ENCODE peak calls at places on chromosomes 4 and X, in four cellular contexts. B, N, O and Z are unnamed samples.

GRCh38 chr4:139077567-139078355 is 62.2 kb downstream of the NOCT start:
- DNase-seq in O (no peak), B (no peak), N (no peak), Z (no peak)

GRCh38 chr4:83629945-83630684 is 94.2 kb downstream of the GPAT3 start:
- DNase-seq in B (peak), O (no peak), N (peak), Z (peak)

GRCh38 chr4:106587558-106587957 is 219.0 kb upstream of the GIMD1 start:
- DNase-seq in O (no peak), B (peak), N (no peak), Z (peak)

GRCh38 chr4:10095296-10095991 is 21.2 kb downstream of the WDR1 start:
- DNase-seq in B (no peak), O (no peak), N (no peak), Z (peak)

GRCh38 chr4:98890698-98891097 is 38.2 kb downstream of the EIF4E start:
- DNase-seq in N (no peak), O (no peak), B (peak), Z (no peak)

GRCh38 chr4:74618659-74619058 is 173.7 kb downstream of the AREG start:
- DNase-seq in O (no peak), B (peak), N (no peak), Z (peak)

GRCh38 chr4:99669084-99669483 is 11.5 kb upstream of the C4orf54 start:
- DNase-seq in B (no peak), O (no peak), N (no peak), Z (no peak)

GRCh38 chr4:140330311-140330900 is 43.0 kb upstream of the SCOC start:
- DNase-seq in O (no peak), B (peak), N (no peak), Z (peak)

GRCh38 chr4:149292422-149293055 is 523.1 kb downstream of the IQCM start:
- DNase-seq in N (peak), B (no peak), O (no peak), Z (no peak)

GRCh38 chrX:39915596-39915995 is 182.2 kb downstream of the BCOR start:
- DNase-seq in O (no peak), N (no peak), B (no peak), Z (no peak)

GRCh38 chr4:36226430-36227227 is 17.7 kb downstream of the ARAP2 start:
- DNase-seq in B (no peak), N (no peak), O (no peak), Z (no peak)

GRCh38 chrX:23365541-23365940 is 30.9 kb downstream of the PTCHD1 start:
- DNase-seq in B (no peak), N (no peak), O (no peak), Z (no peak)

GRCh38 chr4:144787365-144788263 is 141.7 kb downstream of the HHIP start:
- DNase-seq in O (no peak), N (no peak), B (peak), Z (peak)

GRCh38 chr4:153161599-153161971 is 42.7 kb upstream of the TRIM2 start:
- DNase-seq in N (no peak), B (no peak), O (no peak), Z (no peak)

GRCh38 chrX:49977319-49978090 is 55.1 kb downstream of the CLCN5 start:
- DNase-seq in N (no peak), B (no peak), O (no peak), Z (no peak)

GRCh38 chr4:150150545-150151156 is 72.4 kb downstream of the DCLK2 start:
- DNase-seq in N (peak), O (no peak), B (no peak), Z (no peak)

GRCh38 chr4:73507541-73507940 is 26.0 kb downstream of the AFM start:
- DNase-seq in N (no peak), B (no peak), O (no peak), Z (no peak)

GRCh38 chrX:261167-261857 is 19.9 kb upstream of the PLCXD1 start:
- DNase-seq in B (peak), N (no peak), O (no peak), Z (peak)

GRCh38 chrX:21749924-21750323 is 8.0 kb downstream of the SMPX start:
- DNase-seq in N (no peak), O (no peak), B (no peak), Z (no peak)

GRCh38 chr4:153374471-153374870 is 30.0 kb downstream of the MND1 start:
- DNase-seq in B (no peak), N (no peak), O (no peak), Z (no peak)

GRCh38 chr4:101304916-101305315 is 42.4 kb downstream of the PPP3CA start:
- DNase-seq in B (peak), N (no peak), O (no peak), Z (peak)

GRCh38 chr4:30720656-30721352 is 635 bp downstream of the PCDH7 start:
- DNase-seq in B (no peak), O (peak), N (peak), Z (peak)

GRCh38 chr4:73661646-73662119 is 41.4 kb upstream of the RASSF6 start:
- DNase-seq in B (peak), N (no peak), O (no peak), Z (peak)

GRCh38 chr4:110663738-110664444 is 41.0 kb upstream of the PITX2 start:
- DNase-seq in O (no peak), B (no peak), N (no peak), Z (peak)

GRCh38 chr4:181679754-181680153 is 563.4 kb upstream of the TENM3 start:
- DNase-seq in B (no peak), O (no peak), N (no peak), Z (no peak)

GRCh38 chrX:116009871-116010710 is 160.5 kb upstream of the AGTR2 start:
- DNase-seq in O (no peak), N (peak), B (no peak), Z (no peak)

GRCh38 chrX:155048997-155049619 is 21.8 kb downstream of the CMC4 start:
- DNase-seq in N (peak), O (peak), B (peak), Z (peak)

GRCh38 chrX:27555514-27555913 is 34.6 kb upstream of the DCAF8L2 start:
- DNase-seq in N (no peak), B (peak), O (no peak), Z (peak)

GRCh38 chrX:139691843-139692505 is 16.0 kb downstream of the MCF2 start:
- DNase-seq in B (no peak), N (no peak), O (peak), Z (no peak)

GRCh38 chr4:122377352-122377751 is 1.5 kb upstream of the ADAD1 start:
- DNase-seq in O (no peak), N (no peak), B (no peak), Z (no peak)

GRCh38 chrX:154396948-154397887 is 959 bp upstream of the RPL10 start:
- DNase-seq in B (peak), O (peak), N (peak), Z (peak)

GRCh38 chrX:141989802-141990201 is 86.1 kb downstream of the MAGEC1 start:
- DNase-seq in O (no peak), N (no peak), B (no peak), Z (peak)

GRCh38 chrX:9942086-9942485 is 25.1 kb upstream of the CLDN34 start:
- DNase-seq in B (no peak), O (no peak), N (no peak), Z (no peak)

GRCh38 chr4:100843897-100844296 is 326.1 kb upstream of the EMCN start:
- DNase-seq in O (no peak), B (no peak), N (no peak), Z (no peak)

GRCh38 chr4:151940926-151941617 is 180.3 kb upstream of the GATB start:
- DNase-seq in B (peak), O (no peak), N (no peak), Z (no peak)

GRCh38 chrX:39157796-39158195 is 356.5 kb downstream of the MID1IP1 start:
- DNase-seq in O (no peak), B (no peak), N (no peak), Z (no peak)

GRCh38 chr4:53861856-53862610 is 202.4 kb downstream of the CHIC2 start:
- DNase-seq in N (peak), B (peak), O (no peak), Z (peak)

GRCh38 chr4:171517883-171518282 is 295.3 kb upstream of the GALNTL6 start:
- DNase-seq in B (no peak), O (no peak), N (no peak), Z (no peak)

GRCh38 chrX:15761564-15762191 is 23.6 kb downstream of the CA5B start:
- DNase-seq in N (no peak), B (no peak), O (no peak), Z (peak)

GRCh38 chr4:85658766-85659439 is 184.0 kb downstream of the ARHGAP24 start:
- DNase-seq in O (no peak), N (no peak), B (no peak), Z (no peak)

GRCh38 chr4:85657143-85657542 is 182.2 kb downstream of the ARHGAP24 start:
- DNase-seq in N (no peak), O (no peak), B (no peak), Z (no peak)

DNA sequence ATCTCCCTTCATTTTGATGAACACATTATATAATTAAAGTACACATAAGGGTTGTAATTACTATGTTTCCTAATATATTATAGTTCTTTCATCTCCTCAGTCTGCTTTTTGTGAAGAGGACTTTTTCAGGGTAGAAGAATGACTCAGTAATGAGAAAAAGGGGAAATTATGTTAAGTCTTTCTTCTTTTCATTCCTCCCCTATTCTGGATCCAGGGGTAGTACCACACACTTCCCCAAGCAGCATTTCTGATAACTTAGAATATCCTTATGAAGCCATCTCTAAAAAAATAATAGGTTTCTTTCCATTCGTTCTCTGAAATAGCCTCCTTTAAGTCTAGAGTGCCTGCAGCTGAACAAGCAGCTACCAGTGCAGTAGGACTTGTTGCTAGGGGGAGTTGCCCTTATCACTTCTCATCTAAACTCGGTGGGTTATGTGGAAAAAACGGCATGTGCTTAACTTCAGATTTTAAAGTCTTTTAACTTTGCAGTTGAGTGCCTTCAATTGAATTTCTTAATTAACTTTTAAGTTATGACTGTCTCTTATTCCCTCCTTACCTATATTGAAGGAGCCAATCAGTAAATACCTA is 184.8 kb downstream of the ARHGAP24 start:
- DNase-seq in N (no peak), B (no peak), O (no peak), Z (no peak)
- H3K27ac ChIP-seq in N (no peak), B (no peak), O (no peak), Z (no peak)

GRCh38 chr4:38663801-38664703 is at the start of gene KLF3:
- DNase-seq in B (peak), O (peak), N (peak), Z (peak)
- H3K27ac ChIP-seq in B (peak), O (peak), N (peak), Z (peak)

GRCh38 chr4:183738961-183739360 is 79.9 kb downstream of the TRAPPC11 start:
- DNase-seq in N (no peak), O (no peak), B (no peak), Z (no peak)
- H3K27ac ChIP-seq in N (no peak), O (no peak), B (peak), Z (peak)

DNA sequence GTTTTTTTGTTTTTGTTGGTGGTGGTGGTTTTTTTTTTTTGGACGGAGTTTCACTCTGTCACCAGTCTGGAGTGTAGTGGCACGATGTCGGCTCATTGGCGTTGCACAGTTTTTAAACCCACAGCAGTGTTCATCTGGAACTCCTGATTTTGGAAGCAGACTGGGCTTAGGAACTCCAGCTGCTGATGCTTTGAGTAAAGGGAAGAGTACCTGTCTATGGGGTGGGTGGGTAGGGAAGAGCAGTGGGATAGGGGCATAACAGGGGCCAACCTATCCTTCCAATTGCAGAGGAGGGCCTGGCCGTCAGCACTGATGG is 2.0 kb downstream of the CD99 start:
- DNase-seq in B (no peak), O (no peak), N (no peak), Z (no peak)
- H3K27ac ChIP-seq in B (no peak), O (no peak), N (peak), Z (no peak)